ENCODE peak calls at places on chromosomes 1 and 21, in four cellular contexts. G is SK-N-MC, N is OCI-LY7, V is foreskin fibroblast. Z is an unnamed sample.

GRCh38 chr1:41891403-41891896 is 27.3 kb downstream of the HIVEP3 start:
- DNase-seq in G (no peak), V (no peak), N (peak), Z (peak)

GRCh38 chr1:2231667-2232254 is 3.6 kb downstream of the SKI start:
- DNase-seq in V (peak), N (no peak), G (no peak), Z (peak)

GRCh38 chr1:192225713-192226112 is 67.5 kb downstream of the RGS18 start:
- DNase-seq in G (peak), N (no peak), V (peak), Z (no peak)

GRCh38 chr1:7650801-7651200 is 120.3 kb upstream of the VAMP3 start:
- DNase-seq in N (no peak), V (no peak), G (no peak), Z (peak)

GRCh38 chr1:28416509-28417194 is 47.1 kb downstream of the PHACTR4 start:
- DNase-seq in N (no peak), V (no peak), G (no peak), Z (no peak)

GRCh38 chr1:95679262-95679661 is 445.3 kb downstream of the RWDD3 start:
- DNase-seq in V (no peak), G (no peak), N (no peak), Z (no peak)

GRCh38 chr1:176717052-176717754 is 254.2 kb downstream of the PAPPA2 start:
- DNase-seq in V (no peak), N (no peak), G (no peak), Z (no peak)

GRCh38 chr1:12811409-12811784 is 19.8 kb downstream of the PRAMEF11 start:
- DNase-seq in G (no peak), V (no peak), N (no peak), Z (no peak)

DNA sequence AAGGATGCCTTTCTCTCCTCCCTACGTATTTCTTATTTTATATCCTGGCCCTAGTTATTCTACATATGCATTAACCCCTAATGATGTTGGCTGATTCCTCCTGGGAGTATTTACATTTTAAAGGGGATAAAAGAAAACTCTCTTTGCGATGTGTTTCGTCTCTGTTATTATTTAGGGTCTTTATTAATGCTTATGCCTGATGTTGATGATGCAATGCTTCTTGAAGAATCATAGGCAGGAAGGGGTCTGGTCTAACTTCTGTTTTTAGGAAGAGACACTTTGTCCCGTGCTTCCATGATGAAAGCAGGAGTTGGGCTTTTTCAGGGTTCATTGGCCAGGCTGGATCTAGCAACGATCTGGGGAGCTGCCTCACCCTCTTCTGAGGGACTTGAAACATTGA is 761 bp upstream of the NPHS2 start:
- DNase-seq in N (no peak), G (no peak), V (no peak), Z (no peak)
- H3K4me3 ChIP-seq in N (no peak), G (no peak), V (no peak), Z (no peak)

DNA sequence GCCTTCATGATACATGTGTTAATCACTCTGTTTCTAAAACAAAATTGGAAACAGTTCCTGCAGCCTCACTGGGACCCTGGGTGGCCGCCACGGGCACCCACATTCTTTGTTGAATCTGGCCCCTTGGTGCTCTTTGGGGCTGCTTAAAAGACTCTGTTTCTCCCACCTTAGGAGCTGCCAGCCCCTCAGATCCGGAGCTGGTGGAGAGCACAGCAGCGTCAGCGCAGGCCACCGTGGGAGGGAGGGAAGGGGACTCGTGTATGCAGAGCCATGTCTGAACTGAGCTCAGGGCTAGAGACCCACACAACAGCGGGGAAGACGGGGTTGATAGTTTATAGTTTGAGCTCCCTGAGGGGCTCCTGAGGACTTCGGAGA is 121.2 kb downstream of the CNIH3 start:
- DNase-seq in N (no peak), G (no peak), V (no peak), Z (no peak)
- H3K4me3 ChIP-seq in N (no peak), G (no peak), V (no peak), Z (no peak)

GRCh38 chr1:179586107-179586823 is 5.4 kb upstream of the TDRD5 start:
- DNase-seq in N (no peak), V (peak), G (no peak), Z (peak)
- H3K4me3 ChIP-seq in N (no peak), V (peak), G (peak), Z (peak)

GRCh38 chr1:19704247-19705113 is 39.8 kb downstream of the HTR6 start:
- DNase-seq in V (peak), G (no peak), N (peak), Z (peak)
- H3K4me3 ChIP-seq in V (no peak), G (no peak), N (no peak), Z (no peak)

GRCh38 chr1:225508538-225509375 is 80.9 kb upstream of the LBR start:
- DNase-seq in G (no peak), N (no peak), V (peak), Z (no peak)

GRCh38 chr1:225509770-225510169 is 81.9 kb upstream of the LBR start:
- DNase-seq in G (no peak), V (no peak), N (no peak), Z (no peak)

GRCh38 chr1:225509376-225509707 is 81.5 kb upstream of the LBR start:
- DNase-seq in N (no peak), V (no peak), G (no peak), Z (no peak)

GRCh38 chr1:225504776-225505175 is 76.9 kb upstream of the LBR start:
- DNase-seq in V (no peak), N (no peak), G (no peak), Z (no peak)

GRCh38 chr1:225506727-225507126 is 78.9 kb upstream of the LBR start:
- DNase-seq in V (no peak), N (no peak), G (no peak), Z (no peak)
- H3K4me3 ChIP-seq in V (no peak), N (no peak), G (no peak), Z (no peak)

GRCh38 chr1:150006881-150007401 is 3.6 kb downstream of the OTUD7B start:
- DNase-seq in N (no peak), V (no peak), G (no peak), Z (no peak)

GRCh38 chr1:150012611-150013010 is 2.1 kb upstream of the OTUD7B start:
- DNase-seq in N (no peak), G (no peak), V (no peak), Z (no peak)

GRCh38 chr1:150008699-150009098 is 1.8 kb downstream of the OTUD7B start:
- DNase-seq in G (no peak), N (no peak), V (no peak), Z (no peak)

GRCh38 chr1:150010388-150011115 is at the start of gene OTUD7B:
- DNase-seq in V (peak), N (peak), G (no peak), Z (peak)

DNA sequence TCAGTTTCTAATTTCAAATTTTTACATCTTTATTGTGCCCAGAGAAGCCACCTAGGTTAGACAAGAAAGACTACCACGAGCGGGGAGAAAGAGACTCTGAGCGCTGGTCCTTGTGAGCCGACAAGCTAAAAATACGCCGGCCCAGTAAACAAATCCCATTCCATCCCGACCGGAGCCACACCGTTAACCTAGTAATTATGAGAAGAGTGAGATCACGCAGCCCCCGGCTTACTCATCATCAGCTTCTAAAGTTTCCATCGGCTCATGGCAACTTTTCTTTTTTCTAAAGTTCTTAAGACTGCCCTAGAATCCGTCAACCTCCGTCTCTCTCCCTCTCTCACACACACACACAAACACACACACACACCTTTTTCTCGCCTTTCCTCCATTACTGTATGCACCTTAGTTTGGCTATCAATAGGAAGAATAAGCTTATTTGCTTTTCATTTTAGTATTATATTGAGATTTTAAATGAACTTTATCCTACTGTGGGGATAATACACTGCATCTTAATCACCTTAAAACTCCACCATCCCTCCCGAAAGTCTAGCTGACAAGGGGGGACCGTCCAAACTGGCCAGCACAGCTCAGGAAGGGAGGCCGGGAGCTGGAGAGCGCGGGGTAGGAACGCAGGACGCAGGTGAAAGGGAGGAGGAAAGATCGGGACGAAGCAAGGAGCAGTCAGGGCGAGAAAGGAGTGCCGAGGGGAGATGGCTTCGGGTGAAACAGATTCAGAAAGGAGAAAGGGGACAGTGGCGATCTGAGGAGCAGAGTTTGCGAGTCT is 730 bp downstream of the OTUD7B start:
- DNase-seq in G (no peak), N (peak), V (peak), Z (no peak)
- H3K4me3 ChIP-seq in G (peak), N (peak), V (peak), Z (peak)

GRCh38 chr21:35050348-35051286 is 1.5 kb upstream of the RUNX1 start:
- DNase-seq in V (peak), G (no peak), N (peak), Z (no peak)

GRCh38 chr21:35048706-35049617 is at the start of gene RUNX1:
- DNase-seq in N (peak), G (no peak), V (peak), Z (no peak)

GRCh38 chr21:35052786-35053185 is 3.7 kb upstream of the RUNX1 start:
- DNase-seq in G (no peak), V (no peak), N (no peak), Z (no peak)

GRCh38 chr21:35053356-35054096 is 4.4 kb upstream of the RUNX1 start:
- DNase-seq in V (no peak), N (no peak), G (no peak), Z (no peak)

DNA sequence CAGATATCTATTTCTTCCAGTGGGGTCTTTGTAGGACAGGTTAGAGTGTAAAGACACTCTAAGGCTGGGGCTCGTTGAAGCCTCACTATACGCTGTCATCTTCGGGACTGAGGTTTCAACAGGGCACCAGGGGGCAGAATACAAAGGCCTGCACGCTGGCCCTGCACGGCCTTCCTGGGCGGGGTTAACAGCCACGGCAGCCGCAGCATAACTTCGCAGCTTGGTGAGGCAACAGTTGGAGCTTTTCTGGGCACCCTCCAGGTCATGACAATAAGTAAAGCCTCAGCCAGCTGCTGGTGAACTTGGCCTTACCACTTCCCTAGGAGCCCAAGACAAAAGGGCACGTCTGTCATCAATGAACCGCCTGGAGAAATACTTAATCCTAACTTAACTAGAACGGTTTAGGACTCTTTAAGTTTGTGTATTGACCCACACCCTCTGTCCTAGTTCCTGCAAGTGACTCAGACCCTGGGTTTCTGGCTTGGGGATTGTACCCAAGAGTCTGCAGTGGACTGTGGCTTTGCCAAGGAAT is 2.3 kb upstream of the RUNX1 start:
- DNase-seq in G (no peak), N (peak), V (peak), Z (peak)
- H3K4me3 ChIP-seq in G (no peak), N (peak), V (no peak), Z (no peak)

DNA sequence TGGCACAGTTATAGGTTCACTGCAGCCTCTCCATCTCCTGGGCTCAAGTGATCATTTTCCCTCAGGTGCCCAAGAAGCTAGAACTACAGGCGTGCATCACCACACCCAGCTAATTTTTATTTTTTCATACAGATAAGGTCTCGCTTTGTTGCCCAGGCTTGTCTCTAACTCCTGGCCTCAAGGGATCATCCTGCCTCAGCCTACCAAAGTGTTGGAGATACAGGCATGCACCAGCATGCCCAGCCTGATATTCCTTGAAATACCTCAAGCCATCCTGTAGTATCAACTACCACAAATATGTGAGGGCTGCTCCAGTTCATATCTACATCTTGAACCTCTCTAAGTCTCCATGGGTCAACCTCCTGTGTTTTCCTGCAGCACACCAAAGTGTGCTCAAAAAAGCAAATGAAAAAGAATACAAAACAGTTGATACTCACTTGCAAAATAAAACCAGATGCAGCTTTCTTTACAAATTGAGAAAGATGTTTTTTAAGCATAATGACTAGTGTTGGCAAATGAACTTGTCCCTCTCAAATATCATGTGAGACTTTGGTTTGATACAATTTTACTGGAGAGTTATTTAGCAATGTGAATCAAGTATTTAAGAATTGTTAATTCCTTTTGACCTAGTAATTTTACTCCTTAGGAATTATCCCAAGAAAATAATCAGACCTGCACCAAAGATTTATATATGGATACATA is 197.8 kb downstream of the NRIP1 start:
- DNase-seq in N (no peak), G (no peak), V (no peak), Z (no peak)
- H3K4me3 ChIP-seq in N (no peak), G (no peak), V (no peak), Z (no peak)

GRCh38 chr1:171809834-171810233 is 28.4 kb downstream of the METTL13 start:
- DNase-seq in G (no peak), V (no peak), N (no peak), Z (no peak)
- H3K4me3 ChIP-seq in G (no peak), V (no peak), N (no peak), Z (no peak)

GRCh38 chr1:37325509-37326437 is 148.6 kb upstream of the ZC3H12A start:
- DNase-seq in V (no peak), G (no peak), N (no peak), Z (no peak)
- H3K4me3 ChIP-seq in V (no peak), G (no peak), N (no peak), Z (no peak)

Z was measured in right cardiac atrium.